ENCODE peak calls at places on chromosome 15, in four cellular contexts. U is fibroblast of lung, L is fibroblast of mammary gland, N is OCI-LY7. T is an unnamed sample.

GRCh38 chr15:83319771-83320170 is 35.3 kb upstream of the BNC1 start:
- DNase-seq in U (no peak), N (no peak), L (no peak), T (no peak)

GRCh38 chr15:63203451-63204090 is 14.2 kb downstream of the RAB8B start:
- DNase-seq in L (peak), N (peak), U (peak), T (peak)

GRCh38 chr15:96064351-96064756 is 266.1 kb upstream of the NR2F2 start:
- DNase-seq in L (peak), N (no peak), U (no peak), T (no peak)

GRCh38 chr15:86001200-86001599 is 78.5 kb upstream of the AGBL1 start:
- DNase-seq in L (no peak), N (no peak), U (peak), T (no peak)

GRCh38 chr15:53762916-53763315 is 3.5 kb upstream of the WDR72 start:
- DNase-seq in N (no peak), U (no peak), L (no peak), T (no peak)

GRCh38 chr15:65945616-65946015 is 76.3 kb downstream of the RAB11A start:
- DNase-seq in N (peak), U (no peak), L (no peak), T (no peak)

GRCh38 chr15:85707519-85708338 is 87.0 kb downstream of the KLHL25 start:
- DNase-seq in L (peak), N (peak), U (peak), T (peak)

GRCh38 chr15:42723068-42723467 is 13.9 kb downstream of the CDAN1 start:
- DNase-seq in L (peak), N (no peak), U (no peak), T (no peak)

GRCh38 chr15:43213466-43213865 is 7.4 kb downstream of the EPB42 start:
- DNase-seq in L (no peak), N (no peak), U (no peak), T (no peak)

GRCh38 chr15:25850154-25851111 is 12.7 kb downstream of the ATP10A start:
- DNase-seq in N (peak), U (peak), L (peak), T (peak)

GRCh38 chr15:57160823-57161560 is 215.3 kb upstream of the CGNL1 start:
- DNase-seq in N (no peak), L (peak), U (peak), T (no peak)

DNA sequence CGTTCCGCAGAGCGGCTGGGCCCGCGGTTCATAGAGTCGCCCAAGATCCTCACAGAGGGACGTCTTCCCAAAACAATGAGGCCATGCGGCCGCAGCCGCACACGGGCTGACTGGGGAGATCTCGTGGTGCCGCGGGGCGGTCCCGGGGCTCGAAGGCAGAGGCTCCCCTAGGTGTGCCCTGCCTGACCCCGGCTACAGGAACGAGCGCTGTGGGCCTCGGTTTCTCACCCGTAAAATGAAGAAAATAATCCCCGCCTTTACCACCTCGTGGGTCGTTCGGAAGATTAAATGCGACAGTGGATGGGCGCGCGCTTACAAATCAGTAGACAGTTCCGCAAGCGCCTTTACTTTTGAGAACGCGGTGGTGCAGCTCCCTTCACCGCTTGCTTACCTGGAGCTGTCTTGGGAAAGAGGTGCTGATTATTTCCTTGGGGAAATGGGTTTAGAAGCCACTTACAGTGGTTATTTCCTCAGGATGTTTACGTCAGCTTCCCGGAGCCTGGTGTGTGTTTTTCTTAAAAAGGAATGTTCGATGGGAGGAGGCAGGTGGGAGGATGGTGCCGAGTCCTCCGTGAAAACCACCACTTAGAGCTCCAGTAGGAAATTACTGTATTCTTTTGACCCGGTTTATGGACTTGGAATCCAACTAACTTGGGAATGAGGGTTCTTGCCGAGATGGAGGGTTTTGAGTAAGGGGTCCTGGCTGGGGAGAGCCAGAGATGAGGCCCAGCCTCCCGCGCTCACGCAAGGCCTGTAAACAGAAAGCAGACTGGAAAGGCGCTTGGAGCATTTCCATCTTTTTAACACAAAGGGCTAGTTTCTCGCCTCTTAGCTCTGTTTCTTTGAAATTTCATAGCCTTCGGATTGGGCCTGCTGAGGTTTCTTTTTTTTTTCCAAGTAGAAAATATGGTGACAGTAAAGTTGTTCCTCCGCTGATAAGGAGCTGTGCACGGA is 2.0 kb upstream of the MEX3B start:
- DNase-seq in N (no peak), L (peak), U (peak), T (no peak)
- TF ChIP-seq CTCF in N (peak), L (no peak), U (no peak), T (no peak)

GRCh38 chr15:29778382-29778781 is 43.9 kb downstream of the TJP1 start:
- DNase-seq in N (no peak), L (no peak), U (no peak), T (no peak)
- H3K4me3 ChIP-seq in N (no peak), L (no peak), U (no peak), T (no peak)

GRCh38 chr15:29089731-29090616 is 179.6 kb downstream of the NSMCE3 start:
- DNase-seq in U (peak), L (peak), N (no peak), T (no peak)
- TF ChIP-seq CTCF in U (peak), L (no peak), N (peak), T (no peak)

GRCh38 chr15:55289011-55289572 is 521 bp downstream of the RAB27A start:
- DNase-seq in L (peak), U (no peak), N (peak), T (peak)

GRCh38 chr15:55290361-55291057 is 896 bp upstream of the RAB27A start:
- DNase-seq in L (peak), U (peak), N (peak), T (peak)

GRCh38 chr15:55284461-55284860 is 5.2 kb downstream of the RAB27A start:
- DNase-seq in N (no peak), L (no peak), U (no peak), T (no peak)

GRCh38 chr15:55289573-55290360 is at the start of gene RAB27A:
- DNase-seq in L (peak), N (peak), U (peak), T (peak)

DNA sequence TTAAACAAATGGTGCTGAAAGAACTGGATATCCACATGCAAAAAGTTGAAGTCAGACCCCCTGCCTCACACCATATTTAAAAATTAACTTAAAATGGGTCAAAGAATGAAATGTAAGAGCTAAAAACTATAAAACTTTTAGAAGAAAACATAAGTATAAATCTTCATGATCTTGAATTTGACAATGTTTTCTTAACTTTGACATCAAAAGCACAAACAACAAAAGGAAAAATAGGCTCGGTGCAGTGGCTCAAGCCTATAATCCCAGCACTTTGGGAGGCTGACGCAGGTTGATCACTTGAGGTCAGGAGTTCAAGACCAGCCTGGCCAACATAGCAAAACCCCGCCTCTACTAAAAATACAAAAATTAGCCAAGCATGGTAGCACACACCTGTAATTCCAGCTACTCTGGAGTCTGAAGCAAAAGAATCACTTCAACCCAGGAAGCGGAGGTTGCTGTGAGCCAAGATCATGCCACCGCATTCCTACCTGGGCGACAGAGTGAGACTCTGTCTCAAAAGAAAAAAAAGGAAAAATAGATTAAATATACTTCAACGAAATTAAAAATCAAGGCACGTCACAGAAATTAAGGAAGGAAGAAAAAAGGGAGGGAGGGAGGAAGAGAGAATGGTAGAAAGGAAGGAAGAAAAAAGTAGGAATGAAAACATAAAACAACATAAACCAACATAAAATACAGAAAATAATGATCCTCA is 1.5 kb downstream of the RAB27A start:
- DNase-seq in L (no peak), U (no peak), N (no peak), T (no peak)
- H3K4me3 ChIP-seq in L (peak), U (peak), N (peak), T (peak)

T was measured in GM12865.